ENCODE peak calls at places on chromosomes 2 and 18, in four cellular contexts. G, X, M and R are unnamed samples.

GRCh38 chr18:37668971-37669747 is 103.6 kb upstream of the CELF4 start:
- DNase-seq in G (no peak), M (no peak), X (no peak), R (no peak)

GRCh38 chr18:59514193-59514592 is 155.1 kb upstream of the LMAN1 start:
- DNase-seq in G (no peak), X (no peak), M (no peak), R (no peak)

GRCh38 chr2:222448806-222449205 is 24.5 kb downstream of the SGPP2 start:
- DNase-seq in X (no peak), M (no peak), G (no peak), R (no peak)

GRCh38 chr2:181275643-181276070 is 181.5 kb upstream of the ITGA4 start:
- DNase-seq in M (no peak), X (peak), G (no peak), R (no peak)

GRCh38 chr2:169716938-169717690 is 16.5 kb upstream of the KLHL23 start:
- DNase-seq in M (no peak), X (no peak), G (no peak), R (no peak)

GRCh38 chr2:73386342-73386868 is 769 bp downstream of the ALMS1 start:
- DNase-seq in G (no peak), M (no peak), X (no peak), R (no peak)

GRCh38 chr2:10269291-10269690 is 33.4 kb upstream of the HPCAL1 start:
- DNase-seq in M (no peak), G (no peak), X (no peak), R (no peak)

GRCh38 chr18:11502368-11502767 is 107.0 kb upstream of the SLC35G4 start:
- DNase-seq in G (no peak), X (no peak), M (no peak), R (no peak)

GRCh38 chr2:152415231-152415642 is 80.3 kb downstream of the FMNL2 start:
- DNase-seq in G (no peak), X (no peak), M (no peak), R (no peak)

GRCh38 chr2:70087703-70088507 is 628 bp downstream of the PCBP1 start:
- DNase-seq in X (peak), G (peak), M (no peak), R (peak)

GRCh38 chr2:148906136-148906535 is 31.1 kb downstream of the KIF5C start:
- DNase-seq in X (no peak), M (no peak), G (no peak), R (no peak)